ENCODE peak calls at places on chromosomes 7 and 10, in nine cellular contexts. Q, F, R, S, M, D, E, U and G are unnamed samples.

GRCh38 chr7:31443457-31443856 is 70.4 kb upstream of the ITPRID1 start:
- DNase-seq in U (peak), F (no peak), Q (no peak), R (peak), D (no peak), S (peak), E (peak), M (no peak), G (peak)

GRCh38 chr10:27742195-27742925 is 3.3 kb downstream of the MKX start:
- DNase-seq in S (peak), E (peak), D (no peak), R (peak), Q (peak), F (peak), M (peak), U (peak), G (peak)

GRCh38 chr7:116636997-116637396 is 35.0 kb upstream of the MET start:
- DNase-seq in Q (no peak), U (no peak), S (no peak), D (no peak), R (no peak), E (no peak), F (no peak), M (no peak), G (no peak)

GRCh38 chr7:78712111-78712510 is 741.4 kb downstream of the MAGI2 start:
- DNase-seq in E (no peak), F (no peak), R (no peak), Q (no peak), U (no peak), M (no peak), D (no peak), S (no peak), G (no peak)

GRCh38 chr10:102502337-102503151 is at the start of gene ACTR1A:
- DNase-seq in D (peak), M (peak), S (peak), R (peak), U (peak), E (peak), F (peak), Q (peak), G (peak)

GRCh38 chr10:14016011-14016536 is 314.6 kb downstream of the FRMD4A start:
- DNase-seq in F (no peak), Q (no peak), R (no peak), M (peak), S (no peak), E (no peak), D (no peak), U (no peak), G (no peak)

GRCh38 chr10:14391342-14391741 is 60.6 kb upstream of the FRMD4A start:
- DNase-seq in M (no peak), Q (no peak), R (no peak), D (no peak), E (no peak), S (no peak), U (no peak), F (no peak), G (no peak)

GRCh38 chr7:41955475-41956243 is 252.8 kb upstream of the INHBA start:
- DNase-seq in S (no peak), D (peak), U (peak), Q (peak), R (peak), M (peak), E (peak), F (no peak), G (peak)

GRCh38 chr10:15712903-15713302 is 6.8 kb downstream of the ITGA8 start:
- DNase-seq in S (no peak), E (no peak), R (no peak), D (no peak), M (no peak), Q (no peak), F (no peak), U (no peak), G (peak)

GRCh38 chr7:117323877-117324699 is 1.2 kb upstream of the WNT2 start:
- DNase-seq in S (no peak), F (no peak), U (peak), Q (peak), R (peak), M (peak), D (no peak), E (peak), G (peak)

GRCh38 chr7:50653997-50654425 is 88.8 kb upstream of the DDC start:
- DNase-seq in E (no peak), S (no peak), F (no peak), M (peak), U (no peak), D (peak), Q (no peak), R (no peak), G (no peak)

GRCh38 chr10:8628351-8628750 is 573.9 kb downstream of the GATA3 start:
- DNase-seq in E (peak), R (peak), S (no peak), D (no peak), M (no peak), Q (no peak), U (peak), F (no peak), G (no peak)

GRCh38 chr10:22230331-22230833 is 12.6 kb upstream of the EBLN1 start:
- DNase-seq in S (peak), U (peak), F (no peak), M (no peak), D (no peak), E (peak), Q (no peak), R (peak), G (peak)

GRCh38 chr10:102669206-102670064 is 25.2 kb downstream of the TRIM8 start:
- DNase-seq in R (peak), S (peak), Q (no peak), D (peak), F (no peak), M (peak), U (peak), E (peak), G (no peak)

GRCh38 chr10:13939391-13939790 is 352.6 kb downstream of the PRPF18 start:
- DNase-seq in E (no peak), F (no peak), D (no peak), M (no peak), S (no peak), Q (no peak), R (no peak), U (no peak), G (peak)

GRCh38 chr7:44120395-44120794 is 3.0 kb downstream of the POLD2 start:
- DNase-seq in Q (no peak), F (no peak), R (no peak), S (no peak), M (no peak), D (no peak), U (no peak), E (no peak), G (no peak)

GRCh38 chr7:29194206-29194593 is 375 bp upstream of the CHN2 start:
- DNase-seq in Q (no peak), R (no peak), F (no peak), U (no peak), S (no peak), D (no peak), E (peak), M (peak), G (peak)

GRCh38 chr10:75211007-75211735 is 575 bp downstream of the VDAC2 start:
- DNase-seq in S (peak), M (no peak), Q (no peak), R (peak), U (peak), D (no peak), E (no peak), F (no peak), G (peak)

GRCh38 chr7:2404714-2405119 is 1.3 kb downstream of the CHST12 start:
- DNase-seq in R (no peak), D (no peak), S (no peak), E (no peak), M (no peak), F (no peak), Q (no peak), U (no peak), G (no peak)

GRCh38 chr10:46282460-46283216 is 4.2 kb upstream of the ANTXRL start:
- DNase-seq in U (peak), M (peak), D (peak), S (peak), Q (peak), F (peak), R (peak), E (peak), G (peak)

GRCh38 chr10:71575934-71576801 is 143.4 kb downstream of the C10orf105 start:
- DNase-seq in M (no peak), Q (no peak), E (no peak), R (no peak), D (no peak), S (no peak), F (no peak), U (no peak), G (no peak)

GRCh38 chr7:71636329-71636728 is 504.4 kb downstream of the GALNT17 start:
- DNase-seq in M (no peak), R (no peak), E (no peak), U (no peak), S (no peak), F (no peak), D (no peak), Q (no peak), G (no peak)

GRCh38 chr7:81873559-81873958 is 103.7 kb upstream of the HGF start:
- DNase-seq in D (no peak), S (no peak), Q (no peak), R (no peak), M (no peak), U (no peak), F (no peak), E (no peak), G (peak)

GRCh38 chr7:35729061-35729783 is 34.3 kb upstream of the HERPUD2 start:
- DNase-seq in E (no peak), Q (no peak), S (no peak), R (no peak), U (no peak), D (no peak), F (no peak), M (no peak), G (no peak)

GRCh38 chr7:106721816-106722785 is 61.1 kb upstream of the CCDC71L start:
- DNase-seq in F (no peak), E (no peak), R (no peak), Q (no peak), D (no peak), M (no peak), S (no peak), U (no peak), G (no peak)

GRCh38 chr10:18157909-18158308 is 17.7 kb downstream of the CACNB2 start:
- DNase-seq in E (no peak), F (no peak), Q (peak), S (no peak), R (peak), D (no peak), U (no peak), M (no peak), G (no peak)

DNA sequence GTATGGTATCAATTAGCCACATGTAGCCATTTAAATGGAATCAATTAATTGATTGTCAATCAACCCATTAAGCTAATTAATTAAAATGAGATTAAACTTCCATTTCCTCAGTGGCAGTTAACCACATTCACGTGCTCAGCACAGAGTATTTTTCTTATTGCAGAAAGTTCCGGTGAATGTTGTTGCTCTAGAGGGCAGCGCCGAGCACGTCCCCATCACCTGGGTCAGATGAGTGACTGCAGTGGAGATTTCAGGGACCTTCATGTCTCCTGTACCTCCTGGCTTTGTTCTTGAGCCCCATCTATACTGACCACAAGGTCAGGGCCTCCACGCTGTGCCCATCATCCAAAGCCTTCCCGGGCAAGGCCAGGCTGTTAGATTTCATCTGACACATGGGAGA is 168.8 kb upstream of the MKI67 start:
- DNase-seq in R (no peak), S (no peak), M (no peak), F (no peak), D (no peak), U (no peak), E (no peak), Q (no peak), G (no peak)
- TF ChIP-seq CTCF in R (no peak), S (no peak), M (no peak), F (no peak), D (no peak), U (no peak), E (peak), Q (no peak), G (no peak)

GRCh38 chr10:99958287-99958686 is 51.5 kb downstream of the DNMBP start:
- DNase-seq in R (no peak), D (no peak), E (no peak), U (no peak), S (no peak), Q (no peak), M (no peak), F (no peak), G (no peak)

GRCh38 chr10:99964791-99965190 is 45.0 kb downstream of the DNMBP start:
- DNase-seq in E (no peak), F (no peak), Q (no peak), D (no peak), S (no peak), M (no peak), U (peak), R (no peak), G (peak)

GRCh38 chr10:99958806-99959205 is 50.9 kb downstream of the DNMBP start:
- DNase-seq in Q (no peak), D (no peak), R (no peak), F (no peak), E (no peak), S (no peak), U (no peak), M (no peak), G (no peak)
- H3K27ac ChIP-seq in Q (no peak), D (no peak), R (no peak), F (no peak), E (no peak), S (no peak), U (no peak), M (peak), G (no peak)

DNA sequence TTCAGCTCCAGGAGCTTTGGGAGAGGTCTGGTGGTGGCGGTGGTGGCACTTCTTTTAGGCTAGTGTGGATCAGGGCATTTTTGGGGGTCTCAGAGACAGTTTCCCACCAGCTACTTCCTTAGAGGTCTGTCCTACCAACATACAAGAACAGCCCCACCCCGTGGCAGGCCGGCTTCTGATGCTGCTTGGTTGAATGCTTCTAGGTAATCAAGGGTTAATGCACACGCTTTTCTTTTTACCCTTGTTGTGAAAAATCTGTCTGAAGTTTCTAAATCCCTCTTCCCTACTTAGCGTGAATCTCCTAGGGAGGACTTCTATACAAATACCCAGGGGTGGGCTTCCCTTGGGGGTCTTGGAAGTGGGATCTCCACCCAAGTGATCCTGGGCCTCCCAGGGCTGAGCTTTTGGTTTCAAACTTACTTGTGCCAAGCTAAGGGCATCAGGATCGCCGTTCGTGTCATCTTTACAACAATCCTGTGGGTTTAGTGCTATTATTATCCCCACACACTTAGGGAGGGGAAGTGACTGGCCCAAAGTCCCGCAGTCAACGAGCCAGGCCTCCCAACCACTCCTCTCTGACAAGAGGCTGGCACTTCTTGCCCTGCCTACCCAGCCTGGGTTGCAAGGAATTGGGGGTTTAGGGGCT is 1.7 kb downstream of the SH2B2 start:
- DNase-seq in U (no peak), Q (no peak), S (no peak), M (no peak), F (no peak), E (peak), R (no peak), D (no peak), G (no peak)
- TF ChIP-seq CTCF in U (peak), Q (no peak), S (peak), M (no peak), F (no peak), E (peak), R (no peak), D (no peak), G (no peak)

DNA sequence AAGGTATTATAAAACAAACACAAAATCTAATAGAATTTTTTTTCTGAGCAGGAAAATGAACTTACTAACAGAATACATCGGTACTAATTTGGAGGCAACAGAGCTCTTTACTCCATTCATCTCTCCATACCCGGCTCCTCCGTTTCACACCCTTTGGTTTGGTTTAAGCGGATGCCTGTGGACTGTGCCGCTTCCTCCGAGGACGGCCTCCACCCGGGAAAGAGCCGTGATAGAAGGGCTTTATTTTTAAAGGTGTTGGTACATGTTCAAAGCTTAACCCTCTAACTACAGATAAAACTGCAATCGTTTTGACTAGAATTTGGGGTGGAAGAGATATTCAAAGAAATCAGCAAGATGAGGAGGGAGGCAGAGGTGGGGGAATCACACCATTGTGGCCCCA is 1.9 kb downstream of the VIPR2 start:
- DNase-seq in D (no peak), U (no peak), R (no peak), Q (no peak), F (no peak), E (no peak), S (no peak), M (no peak), G (no peak)
- H3K27ac ChIP-seq in D (no peak), U (no peak), R (no peak), Q (no peak), F (no peak), E (no peak), S (no peak), M (peak), G (no peak)

GRCh38 chr7:11236680-11237079 is 263.0 kb downstream of the PHF14 start:
- DNase-seq in E (no peak), S (no peak), D (no peak), F (no peak), M (no peak), U (no peak), R (no peak), Q (no peak), G (no peak)

GRCh38 chr7:11239311-11239710 is 265.6 kb downstream of the PHF14 start:
- DNase-seq in R (no peak), U (no peak), F (no peak), M (no peak), Q (no peak), E (no peak), D (no peak), S (no peak), G (no peak)

GRCh38 chr7:11235491-11235890 is 261.8 kb downstream of the PHF14 start:
- DNase-seq in F (no peak), S (no peak), M (no peak), U (no peak), E (peak), Q (no peak), D (no peak), R (no peak), G (no peak)

GRCh38 chr7:11233871-11234270 is 260.2 kb downstream of the PHF14 start:
- DNase-seq in F (no peak), E (no peak), U (no peak), R (no peak), M (no peak), S (no peak), Q (no peak), D (no peak), G (no peak)

DNA sequence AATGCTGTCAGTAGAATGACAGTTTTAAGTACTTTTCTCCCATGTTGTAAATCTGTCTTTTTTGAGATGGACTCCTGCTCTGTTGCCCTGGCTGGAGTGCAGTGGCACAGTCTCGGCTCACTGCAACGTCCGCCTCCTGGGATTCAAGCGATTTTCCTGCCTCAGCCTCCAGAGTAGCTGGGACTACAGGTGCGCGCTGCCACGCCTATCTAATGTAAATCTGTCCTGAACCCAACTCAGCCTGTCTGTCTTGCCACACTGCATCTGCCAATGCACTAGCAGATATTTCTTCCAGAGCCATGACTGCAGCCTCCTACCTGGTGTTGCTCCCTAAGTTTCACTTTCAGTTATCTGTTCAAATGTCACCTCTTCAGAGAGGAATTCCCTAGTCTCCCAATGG is 264.1 kb downstream of the PHF14 start:
- DNase-seq in U (no peak), M (no peak), R (no peak), Q (no peak), F (no peak), E (no peak), D (no peak), S (no peak), G (no peak)
- TF ChIP-seq CTCF in U (no peak), M (no peak), R (no peak), Q (no peak), F (no peak), E (no peak), D (no peak), S (no peak), G (no peak)